ENCODE peak calls at places on chromosomes 5 and 9, in six cellular contexts. One of them, this sample, is unnamed.

GRCh38 chr9:121718063-121718462 is 66.6 kb downstream of the DAB2IP start:
- DNase-seq in ureter: peak; percentile 65
- DNase-seq in HuH-7: no peak
- DNase-seq in H54: no peak
- DNase-seq in Daoy: no peak
- DNase-seq in body of pancreas: no peak
- DNase-seq in this sample: peak; percentile 48

GRCh38 chr9:38081356-38082108 is 12.5 kb upstream of the SHB start:
- DNase-seq in body of pancreas: no peak
- DNase-seq in H54: no peak
- DNase-seq in Daoy: peak; percentile 68
- DNase-seq in ureter: no peak
- DNase-seq in HuH-7: no peak
- DNase-seq in this sample: no peak

GRCh38 chr5:51465165-51465564 is 81.9 kb downstream of the ISL1 start:
- DNase-seq in HuH-7: no peak
- DNase-seq in Daoy: peak; percentile 21
- DNase-seq in ureter: no peak
- DNase-seq in body of pancreas: no peak
- DNase-seq in H54: no peak
- DNase-seq in this sample: no peak

GRCh38 chr9:114005371-114006154 is 72.5 kb downstream of the AMBP start:
- DNase-seq in Daoy: no peak
- DNase-seq in ureter: peak; percentile 35
- DNase-seq in HuH-7: no peak
- DNase-seq in H54: no peak
- DNase-seq in body of pancreas: peak; percentile 3
- DNase-seq in this sample: no peak

GRCh38 chr5:156367602-156368001 is 40.6 kb downstream of the SGCD start:
- DNase-seq in Daoy: peak; percentile 84
- DNase-seq in H54: no peak
- DNase-seq in HuH-7: no peak
- DNase-seq in ureter: no peak
- DNase-seq in body of pancreas: no peak
- DNase-seq in this sample: peak; percentile 26

GRCh38 chr9:113215142-113215541 is 5.9 kb downstream of the FKBP15 start:
- DNase-seq in H54: no peak
- DNase-seq in body of pancreas: no peak
- DNase-seq in ureter: no peak
- DNase-seq in Daoy: peak; percentile 3
- DNase-seq in HuH-7: no peak
- DNase-seq in this sample: peak; percentile 59

GRCh38 chr5:1842026-1842819 is 40.5 kb downstream of the IRX4 start:
- DNase-seq in Daoy: no peak
- DNase-seq in body of pancreas: no peak
- DNase-seq in H54: no peak
- DNase-seq in ureter: no peak
- DNase-seq in HuH-7: no peak
- DNase-seq in this sample: no peak

GRCh38 chr5:138869763-138870500 is 5.2 kb downstream of the LRRTM2 start:
- DNase-seq in body of pancreas: no peak
- DNase-seq in Daoy: peak; percentile 25
- DNase-seq in ureter: no peak
- DNase-seq in H54: no peak
- DNase-seq in HuH-7: no peak
- DNase-seq in this sample: peak; percentile 60

GRCh38 chr9:134655101-134655500 is 13.5 kb downstream of the COL5A1 start:
- DNase-seq in Daoy: no peak
- DNase-seq in ureter: no peak
- DNase-seq in H54: no peak
- DNase-seq in body of pancreas: no peak
- DNase-seq in HuH-7: no peak
- DNase-seq in this sample: no peak

GRCh38 chr5:141835928-141836667 is 42.1 kb downstream of the PCDH1 start:
- DNase-seq in H54: no peak
- DNase-seq in body of pancreas: no peak
- DNase-seq in Daoy: no peak
- DNase-seq in ureter: no peak
- DNase-seq in HuH-7: no peak
- DNase-seq in this sample: peak; percentile 57

GRCh38 chr9:81083062-81083461 is 606.3 kb downstream of the TLE1 start:
- DNase-seq in ureter: no peak
- DNase-seq in H54: peak; percentile 14
- DNase-seq in HuH-7: no peak
- DNase-seq in Daoy: peak; percentile 3
- DNase-seq in body of pancreas: no peak
- DNase-seq in this sample: peak; percentile 36